ENCODE peak calls at places on chromosomes 4 and X, in seven cellular contexts. A, X, R, N, Y, S and U are unnamed samples.

GRCh38 chr4:184441461-184442392 is 32.6 kb downstream of the IRF2 start:
- DNase-seq in A (no peak), X (no peak), R (no peak), N (no peak), Y (no peak), S (no peak), U (no peak)

GRCh38 chrX:150507251-150507856 is 61.1 kb upstream of the MTM1 start:
- DNase-seq in A (no peak), X (no peak), R (no peak), N (peak; percentile 32), Y (no peak), S (no peak), U (no peak)

GRCh38 chrX:26783512-26784225 is 567.7 kb downstream of the MAGEB5 start:
- DNase-seq in A (peak; percentile 1), X (no peak), R (no peak), N (no peak), Y (no peak), S (peak; percentile 10), U (no peak)

GRCh38 chr4:44806076-44806475 is 79.7 kb upstream of the GNPDA2 start:
- DNase-seq in A (no peak), X (no peak), R (no peak), N (no peak), Y (no peak), S (no peak), U (no peak)

GRCh38 chr4:174714393-174715211 is 114.4 kb downstream of the GLRA3 start:
- DNase-seq in A (peak; percentile 39), X (no peak), R (no peak), N (peak; percentile 16), Y (no peak), S (peak; percentile 10), U (no peak)

GRCh38 chr4:33722254-33722653 is 2522.1 kb downstream of the ARAP2 start:
- DNase-seq in A (no peak), X (no peak), R (no peak), N (no peak), Y (no peak), S (no peak), U (no peak)

GRCh38 chrX:123967497-123967896 is 6.0 kb downstream of the STAG2 start:
- DNase-seq in A (no peak), X (no peak), R (no peak), N (no peak), Y (no peak), S (no peak), U (no peak)

GRCh38 chrX:147343467-147343866 is 528.9 kb upstream of the CXorf51A start:
- DNase-seq in A (no peak), X (no peak), R (no peak), N (no peak), Y (no peak), S (no peak), U (no peak)

GRCh38 chr4:171651071-171651470 is 162.1 kb upstream of the GALNTL6 start:
- DNase-seq in A (no peak), X (no peak), R (no peak), N (no peak), Y (no peak), S (no peak), U (no peak)

GRCh38 chr4:171644430-171645057 is 168.7 kb upstream of the GALNTL6 start:
- DNase-seq in A (no peak), X (no peak), R (no peak), N (no peak), Y (no peak), S (no peak), U (no peak)

GRCh38 chr4:171648926-171649325 is 164.3 kb upstream of the GALNTL6 start:
- DNase-seq in A (no peak), X (no peak), R (no peak), N (no peak), Y (no peak), S (no peak), U (no peak)

GRCh38 chr4:171650543-171650942 is 162.7 kb upstream of the GALNTL6 start:
- DNase-seq in A (no peak), X (no peak), R (no peak), N (no peak), Y (no peak), S (no peak), U (no peak)

GRCh38 chr4:171646984-171647383 is 166.2 kb upstream of the GALNTL6 start:
- DNase-seq in A (no peak), X (no peak), R (no peak), N (no peak), Y (no peak), S (no peak), U (no peak)
- TF ChIP-seq CTCF in A (no peak), X (no peak), R (no peak), N (no peak), Y (no peak), S (no peak), U (no peak)

DNA sequence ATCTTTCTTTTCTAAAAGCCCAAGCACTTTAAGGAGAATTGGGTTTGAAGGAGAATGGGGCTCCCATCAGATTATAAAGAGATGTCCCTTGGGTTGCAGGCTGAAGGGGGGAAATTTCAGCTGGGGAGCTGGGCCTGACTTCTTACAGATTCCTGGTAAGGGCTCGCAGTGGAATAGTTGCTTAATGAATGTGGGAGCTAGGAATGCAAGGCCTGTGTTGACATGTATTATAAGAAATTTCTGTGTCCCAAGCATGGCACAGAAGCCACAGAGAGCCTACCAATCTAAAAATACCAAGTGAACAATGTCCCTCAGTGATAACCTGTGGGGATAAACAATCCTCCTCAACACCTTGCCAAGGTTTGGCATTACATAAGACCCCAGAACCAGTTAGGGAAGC is 39.3 kb upstream of the WNK3 start:
- DNase-seq in A (peak; percentile 54), X (no peak), R (no peak), N (no peak), Y (no peak), S (no peak), U (no peak)
- TF ChIP-seq CTCF in A (no peak), X (no peak), R (no peak), N (no peak), Y (no peak), S (no peak), U (no peak)

GRCh38 chrX:87664381-87664780 is 146.8 kb downstream of the KLHL4 start:
- DNase-seq in A (peak; percentile 1), X (no peak), R (no peak), N (no peak), Y (no peak), S (no peak), U (no peak)
- TF ChIP-seq CTCF in A (peak; percentile 39), X (no peak), R (peak; percentile 47), N (no peak), Y (peak; percentile 82), S (no peak), U (no peak)

GRCh38 chr4:136690363-136690762 is 841.9 kb downstream of the PCDH18 start:
- DNase-seq in A (no peak), X (no peak), R (no peak), N (no peak), Y (no peak), S (no peak), U (no peak)

GRCh38 chr4:136691607-136692006 is 840.7 kb downstream of the PCDH18 start:
- DNase-seq in A (no peak), X (no peak), R (no peak), N (no peak), Y (no peak), S (no peak), U (no peak)

GRCh38 chr4:136687596-136687995 is 844.7 kb downstream of the PCDH18 start:
- DNase-seq in A (no peak), X (no peak), R (no peak), N (no peak), Y (no peak), S (no peak), U (no peak)

DNA sequence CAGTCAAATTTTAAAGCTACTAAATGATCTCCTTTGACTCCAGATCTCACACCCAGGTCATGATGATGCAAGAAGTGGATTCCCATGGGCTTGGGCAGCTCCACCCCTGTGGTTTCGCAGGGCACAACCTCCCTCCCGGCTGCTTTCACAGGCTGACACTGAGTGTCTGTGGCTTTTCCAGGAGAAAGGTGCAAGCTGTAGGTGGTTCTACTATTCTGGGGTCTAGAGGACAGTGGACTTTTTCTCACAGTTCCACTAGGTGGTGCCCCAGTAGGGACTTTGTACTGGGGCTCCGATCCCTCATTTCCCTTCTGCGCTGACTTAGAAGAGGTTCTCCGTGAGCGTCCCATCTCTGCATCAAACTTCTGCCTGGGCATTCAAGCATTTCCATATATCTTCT is 845.2 kb downstream of the PCDH18 start:
- DNase-seq in A (no peak), X (no peak), R (no peak), N (no peak), Y (no peak), S (no peak), U (no peak)
- TF ChIP-seq CTCF in A (no peak), X (no peak), R (no peak), N (no peak), Y (no peak), S (no peak), U (no peak)